ENCODE peak calls at places on chromosomes 12 and 14, in ten cellular contexts. One of them, this sample, is unnamed.

GRCh38 chr12:55631056-55631455 is 5.6 kb upstream of the OR10P1 start:
- DNase-seq in CD4-positive, alpha-beta T cell: no peak
- DNase-seq in endothelial cell: no peak
- DNase-seq in D721Med: no peak
- DNase-seq in ovary: no peak
- DNase-seq in progenitor cell of endocrine pancreas: no peak
- DNase-seq in WERI-Rb-1: no peak
- DNase-seq in fibroblast of pulmonary artery: no peak
- DNase-seq in tibial nerve: no peak
- DNase-seq in MM.1S: no peak
- DNase-seq in this sample: no peak

GRCh38 chr12:22037952-22038351 is 8.1 kb upstream of the CMAS start:
- DNase-seq in CD4-positive, alpha-beta T cell: no peak
- DNase-seq in WERI-Rb-1: no peak
- DNase-seq in tibial nerve: no peak
- DNase-seq in fibroblast of pulmonary artery: no peak
- DNase-seq in endothelial cell: no peak
- DNase-seq in D721Med: no peak
- DNase-seq in MM.1S: no peak
- DNase-seq in progenitor cell of endocrine pancreas: no peak
- DNase-seq in ovary: no peak
- DNase-seq in this sample: no peak

GRCh38 chr12:20264608-20265114 is 103.7 kb upstream of the PDE3A start:
- DNase-seq in progenitor cell of endocrine pancreas: no peak
- DNase-seq in endothelial cell: no peak
- DNase-seq in CD4-positive, alpha-beta T cell: no peak
- DNase-seq in D721Med: no peak
- DNase-seq in WERI-Rb-1: no peak
- DNase-seq in MM.1S: no peak
- DNase-seq in tibial nerve: no peak
- DNase-seq in fibroblast of pulmonary artery: no peak
- DNase-seq in ovary: no peak
- DNase-seq in this sample: no peak

GRCh38 chr12:78519422-78519821 is 345.2 kb upstream of the SYT1 start:
- DNase-seq in tibial nerve: no peak
- DNase-seq in endothelial cell: no peak
- DNase-seq in CD4-positive, alpha-beta T cell: no peak
- DNase-seq in progenitor cell of endocrine pancreas: no peak
- DNase-seq in WERI-Rb-1: peak; percentile 3
- DNase-seq in fibroblast of pulmonary artery: no peak
- DNase-seq in MM.1S: no peak
- DNase-seq in ovary: no peak
- DNase-seq in D721Med: no peak
- DNase-seq in this sample: no peak

GRCh38 chr12:113174461-113175384 is 10.6 kb downstream of the DDX54 start:
- DNase-seq in CD4-positive, alpha-beta T cell: peak; percentile 73
- DNase-seq in WERI-Rb-1: peak; percentile 76
- DNase-seq in fibroblast of pulmonary artery: peak; percentile 74
- DNase-seq in MM.1S: peak; percentile 28
- DNase-seq in tibial nerve: peak; percentile 73
- DNase-seq in D721Med: peak; percentile 88
- DNase-seq in endothelial cell: peak; percentile 87
- DNase-seq in ovary: peak; percentile 76
- DNase-seq in progenitor cell of endocrine pancreas: peak; percentile 73
- DNase-seq in this sample: peak; percentile 90

GRCh38 chr14:58638231-58639205 is 756 bp downstream of the DACT1 start:
- DNase-seq in D721Med: no peak
- DNase-seq in CD4-positive, alpha-beta T cell: peak; percentile 7
- DNase-seq in MM.1S: no peak
- DNase-seq in ovary: peak; percentile 38
- DNase-seq in tibial nerve: no peak
- DNase-seq in WERI-Rb-1: peak; percentile 29
- DNase-seq in endothelial cell: no peak
- DNase-seq in progenitor cell of endocrine pancreas: no peak
- DNase-seq in fibroblast of pulmonary artery: peak; percentile 38
- DNase-seq in this sample: peak; percentile 32

GRCh38 chr14:57498035-57498434 is 4.4 kb upstream of the CCDC198 start:
- DNase-seq in endothelial cell: no peak
- DNase-seq in tibial nerve: no peak
- DNase-seq in ovary: no peak
- DNase-seq in fibroblast of pulmonary artery: no peak
- DNase-seq in WERI-Rb-1: no peak
- DNase-seq in MM.1S: no peak
- DNase-seq in D721Med: no peak
- DNase-seq in CD4-positive, alpha-beta T cell: no peak
- DNase-seq in progenitor cell of endocrine pancreas: no peak
- DNase-seq in this sample: no peak

GRCh38 chr14:71959055-71959454 is 26.8 kb downstream of the RGS6 start:
- DNase-seq in fibroblast of pulmonary artery: no peak
- DNase-seq in MM.1S: no peak
- DNase-seq in endothelial cell: no peak
- DNase-seq in ovary: no peak
- DNase-seq in progenitor cell of endocrine pancreas: no peak
- DNase-seq in CD4-positive, alpha-beta T cell: no peak
- DNase-seq in D721Med: no peak
- DNase-seq in WERI-Rb-1: no peak
- DNase-seq in tibial nerve: no peak
- DNase-seq in this sample: no peak

GRCh38 chr12:93336344-93336743 is 41.4 kb upstream of the NUDT4 start:
- DNase-seq in MM.1S: no peak
- DNase-seq in ovary: no peak
- DNase-seq in endothelial cell: no peak
- DNase-seq in tibial nerve: no peak
- DNase-seq in fibroblast of pulmonary artery: peak; percentile 49
- DNase-seq in CD4-positive, alpha-beta T cell: no peak
- DNase-seq in WERI-Rb-1: no peak
- DNase-seq in D721Med: no peak
- DNase-seq in progenitor cell of endocrine pancreas: no peak
- DNase-seq in this sample: no peak

GRCh38 chr14:57998731-57999130 is 132.8 kb upstream of the SLC35F4 start:
- DNase-seq in progenitor cell of endocrine pancreas: no peak
- DNase-seq in D721Med: no peak
- DNase-seq in WERI-Rb-1: no peak
- DNase-seq in ovary: no peak
- DNase-seq in endothelial cell: no peak
- DNase-seq in CD4-positive, alpha-beta T cell: no peak
- DNase-seq in MM.1S: no peak
- DNase-seq in tibial nerve: no peak
- DNase-seq in fibroblast of pulmonary artery: no peak
- DNase-seq in this sample: no peak

GRCh38 chr12:92938018-92938417 is 8.9 kb upstream of the EEA1 start:
- DNase-seq in CD4-positive, alpha-beta T cell: no peak
- DNase-seq in D721Med: no peak
- DNase-seq in fibroblast of pulmonary artery: no peak
- DNase-seq in tibial nerve: no peak
- DNase-seq in endothelial cell: no peak
- DNase-seq in ovary: no peak
- DNase-seq in progenitor cell of endocrine pancreas: no peak
- DNase-seq in WERI-Rb-1: no peak
- DNase-seq in MM.1S: no peak
- DNase-seq in this sample: no peak

GRCh38 chr12:67268896-67269631 is at the start of gene CAND1:
- DNase-seq in MM.1S: peak; percentile 99
- DNase-seq in tibial nerve: peak; percentile 95
- DNase-seq in D721Med: peak; percentile 44
- DNase-seq in endothelial cell: peak; percentile 88
- DNase-seq in CD4-positive, alpha-beta T cell: peak; percentile 92
- DNase-seq in fibroblast of pulmonary artery: peak; percentile 99
- DNase-seq in progenitor cell of endocrine pancreas: peak; percentile 85
- DNase-seq in ovary: peak; percentile 98
- DNase-seq in WERI-Rb-1: peak; percentile 97
- DNase-seq in this sample: peak; percentile 91
- TF ChIP-seq CTCF in MM.1S: no peak
- TF ChIP-seq CTCF in tibial nerve: no peak
- TF ChIP-seq CTCF in D721Med: no peak
- TF ChIP-seq CTCF in endothelial cell: no peak
- TF ChIP-seq CTCF in CD4-positive, alpha-beta T cell: no peak
- TF ChIP-seq CTCF in fibroblast of pulmonary artery: no peak
- TF ChIP-seq CTCF in progenitor cell of endocrine pancreas: peak; percentile 21
- TF ChIP-seq CTCF in ovary: no peak
- TF ChIP-seq CTCF in WERI-Rb-1: no peak
- TF ChIP-seq CTCF in this sample: no peak

GRCh38 chr14:91417134-91417982 is at the start of gene CCDC88C:
- DNase-seq in endothelial cell: peak; percentile 69
- DNase-seq in progenitor cell of endocrine pancreas: peak; percentile 58
- DNase-seq in MM.1S: peak; percentile 61
- DNase-seq in fibroblast of pulmonary artery: no peak
- DNase-seq in D721Med: no peak
- DNase-seq in CD4-positive, alpha-beta T cell: peak; percentile 71
- DNase-seq in tibial nerve: no peak
- DNase-seq in ovary: no peak
- DNase-seq in WERI-Rb-1: peak; percentile 72
- DNase-seq in this sample: peak; percentile 79
- TF ChIP-seq CTCF in endothelial cell: no peak
- TF ChIP-seq CTCF in progenitor cell of endocrine pancreas: peak; percentile 18
- TF ChIP-seq CTCF in MM.1S: no peak
- TF ChIP-seq CTCF in fibroblast of pulmonary artery: no peak
- TF ChIP-seq CTCF in D721Med: peak; percentile 4
- TF ChIP-seq CTCF in CD4-positive, alpha-beta T cell: no peak
- TF ChIP-seq CTCF in tibial nerve: no peak
- TF ChIP-seq CTCF in ovary: no peak
- TF ChIP-seq CTCF in WERI-Rb-1: no peak
- TF ChIP-seq CTCF in this sample: no peak

GRCh38 chr12:106146987-106147386 is 8.2 kb upstream of the NUAK1 start:
- DNase-seq in CD4-positive, alpha-beta T cell: no peak
- DNase-seq in D721Med: no peak
- DNase-seq in WERI-Rb-1: no peak
- DNase-seq in tibial nerve: no peak
- DNase-seq in MM.1S: no peak
- DNase-seq in fibroblast of pulmonary artery: no peak
- DNase-seq in endothelial cell: no peak
- DNase-seq in progenitor cell of endocrine pancreas: no peak
- DNase-seq in ovary: no peak
- DNase-seq in this sample: no peak

GRCh38 chr12:106147956-106148355 is 9.2 kb upstream of the NUAK1 start:
- DNase-seq in D721Med: no peak
- DNase-seq in ovary: peak; percentile 21
- DNase-seq in WERI-Rb-1: no peak
- DNase-seq in MM.1S: no peak
- DNase-seq in progenitor cell of endocrine pancreas: no peak
- DNase-seq in fibroblast of pulmonary artery: no peak
- DNase-seq in endothelial cell: no peak
- DNase-seq in tibial nerve: no peak
- DNase-seq in CD4-positive, alpha-beta T cell: no peak
- DNase-seq in this sample: no peak

GRCh38 chr12:106145539-106146447 is 7.0 kb upstream of the NUAK1 start:
- DNase-seq in endothelial cell: no peak
- DNase-seq in WERI-Rb-1: no peak
- DNase-seq in tibial nerve: no peak
- DNase-seq in fibroblast of pulmonary artery: peak; percentile 67
- DNase-seq in ovary: peak; percentile 24
- DNase-seq in MM.1S: no peak
- DNase-seq in progenitor cell of endocrine pancreas: no peak
- DNase-seq in D721Med: no peak
- DNase-seq in CD4-positive, alpha-beta T cell: no peak
- DNase-seq in this sample: no peak

GRCh38 chr12:106152334-106152733 is 13.6 kb upstream of the NUAK1 start:
- DNase-seq in endothelial cell: no peak
- DNase-seq in D721Med: no peak
- DNase-seq in progenitor cell of endocrine pancreas: no peak
- DNase-seq in CD4-positive, alpha-beta T cell: no peak
- DNase-seq in WERI-Rb-1: no peak
- DNase-seq in tibial nerve: no peak
- DNase-seq in ovary: no peak
- DNase-seq in MM.1S: no peak
- DNase-seq in fibroblast of pulmonary artery: no peak
- DNase-seq in this sample: no peak

DNA sequence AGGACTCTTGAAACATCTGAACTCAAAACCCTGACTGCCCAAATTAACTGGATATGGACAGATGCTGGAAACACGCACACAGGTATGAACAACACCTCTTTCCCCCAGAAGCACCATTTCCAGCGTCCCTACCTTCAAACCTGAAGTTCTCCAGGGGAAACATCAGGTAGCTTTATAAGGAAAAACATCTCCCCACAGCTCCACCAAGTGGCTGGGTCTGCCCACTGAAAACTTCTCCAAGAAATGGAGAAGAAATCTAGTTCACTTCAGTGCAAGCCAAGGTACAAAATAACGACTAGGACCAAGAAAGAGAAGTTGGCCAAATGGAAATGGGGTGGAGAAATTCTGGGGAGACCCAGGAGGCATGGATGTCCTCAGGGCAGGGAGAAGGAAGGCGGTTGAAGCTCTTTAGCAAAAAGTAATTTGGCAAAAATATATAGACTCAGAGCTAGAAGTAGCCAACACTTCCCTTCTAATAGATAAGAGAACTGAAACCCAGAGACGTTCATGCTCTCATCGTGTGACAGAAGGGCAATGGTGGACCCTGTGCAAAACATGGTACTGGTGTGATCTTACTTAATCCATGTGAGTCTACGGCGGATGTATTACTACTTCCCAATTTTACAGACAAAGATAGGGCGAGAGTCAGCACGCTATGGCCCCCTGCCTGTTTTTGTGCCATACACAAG is 10.5 kb upstream of the NUAK1 start:
- DNase-seq in progenitor cell of endocrine pancreas: no peak
- DNase-seq in WERI-Rb-1: peak; percentile 40
- DNase-seq in endothelial cell: peak; percentile 42
- DNase-seq in MM.1S: peak; percentile 56
- DNase-seq in CD4-positive, alpha-beta T cell: no peak
- DNase-seq in D721Med: no peak
- DNase-seq in ovary: peak; percentile 55
- DNase-seq in fibroblast of pulmonary artery: peak; percentile 49
- DNase-seq in tibial nerve: no peak
- DNase-seq in this sample: peak; percentile 34
- TF ChIP-seq CTCF in progenitor cell of endocrine pancreas: peak; percentile 64
- TF ChIP-seq CTCF in WERI-Rb-1: peak; percentile 64
- TF ChIP-seq CTCF in endothelial cell: peak; percentile 35
- TF ChIP-seq CTCF in MM.1S: peak; percentile 74
- TF ChIP-seq CTCF in CD4-positive, alpha-beta T cell: peak; percentile 18
- TF ChIP-seq CTCF in D721Med: peak; percentile 62
- TF ChIP-seq CTCF in ovary: no peak
- TF ChIP-seq CTCF in fibroblast of pulmonary artery: peak; percentile 86
- TF ChIP-seq CTCF in tibial nerve: peak; percentile 46
- TF ChIP-seq CTCF in this sample: peak; percentile 42

GRCh38 chr14:36367985-36368774 is 47.7 kb upstream of the MBIP start:
- DNase-seq in MM.1S: no peak
- DNase-seq in progenitor cell of endocrine pancreas: no peak
- DNase-seq in ovary: no peak
- DNase-seq in D721Med: no peak
- DNase-seq in fibroblast of pulmonary artery: no peak
- DNase-seq in tibial nerve: no peak
- DNase-seq in endothelial cell: no peak
- DNase-seq in CD4-positive, alpha-beta T cell: no peak
- DNase-seq in WERI-Rb-1: no peak
- DNase-seq in this sample: no peak

GRCh38 chr14:36373982-36374673 is 53.7 kb upstream of the MBIP start:
- DNase-seq in tibial nerve: peak; percentile 65
- DNase-seq in progenitor cell of endocrine pancreas: peak; percentile 70
- DNase-seq in ovary: peak; percentile 28
- DNase-seq in fibroblast of pulmonary artery: peak; percentile 83
- DNase-seq in WERI-Rb-1: peak; percentile 73
- DNase-seq in MM.1S: peak; percentile 72
- DNase-seq in endothelial cell: peak; percentile 82
- DNase-seq in D721Med: peak; percentile 11
- DNase-seq in CD4-positive, alpha-beta T cell: peak; percentile 61
- DNase-seq in this sample: peak; percentile 83
- TF ChIP-seq CTCF in tibial nerve: peak; percentile 60
- TF ChIP-seq CTCF in progenitor cell of endocrine pancreas: peak; percentile 86
- TF ChIP-seq CTCF in ovary: no peak
- TF ChIP-seq CTCF in fibroblast of pulmonary artery: peak; percentile 92
- TF ChIP-seq CTCF in WERI-Rb-1: peak; percentile 88
- TF ChIP-seq CTCF in MM.1S: peak; percentile 62
- TF ChIP-seq CTCF in endothelial cell: peak; percentile 85
- TF ChIP-seq CTCF in D721Med: peak; percentile 86
- TF ChIP-seq CTCF in CD4-positive, alpha-beta T cell: peak; percentile 85
- TF ChIP-seq CTCF in this sample: peak; percentile 85

GRCh38 chr14:69812725-69813124 is 15.7 kb upstream of the SLC10A1 start:
- DNase-seq in ovary: no peak
- DNase-seq in D721Med: no peak
- DNase-seq in fibroblast of pulmonary artery: no peak
- DNase-seq in endothelial cell: no peak
- DNase-seq in tibial nerve: no peak
- DNase-seq in progenitor cell of endocrine pancreas: no peak
- DNase-seq in CD4-positive, alpha-beta T cell: no peak
- DNase-seq in MM.1S: no peak
- DNase-seq in WERI-Rb-1: peak; percentile 28
- DNase-seq in this sample: no peak
- TF ChIP-seq CTCF in ovary: no peak
- TF ChIP-seq CTCF in D721Med: peak; percentile 51
- TF ChIP-seq CTCF in fibroblast of pulmonary artery: no peak
- TF ChIP-seq CTCF in endothelial cell: no peak
- TF ChIP-seq CTCF in tibial nerve: no peak
- TF ChIP-seq CTCF in progenitor cell of endocrine pancreas: no peak
- TF ChIP-seq CTCF in CD4-positive, alpha-beta T cell: no peak
- TF ChIP-seq CTCF in MM.1S: no peak
- TF ChIP-seq CTCF in WERI-Rb-1: peak; percentile 44
- TF ChIP-seq CTCF in this sample: peak; percentile 22

This sample was measured in nephron progenitor cell.